ENCODE peak calls at places on chromosomes 4 and X, in ten cellular contexts. O, Y, L, Q, U, D, M, E, N and A are unnamed samples.

GRCh38 chr4:40515398-40516293 is 114.0 kb downstream of the RBM47 start:
- DNase-seq in N (no peak), L (no peak), O (peak; percentile 93), Y (peak; percentile 12), D (peak; percentile 5), M (no peak), Q (peak; percentile 31), U (no peak), E (no peak), A (no peak)

GRCh38 chr4:138035781-138036258 is 206.3 kb downstream of the SLC7A11 start:
- DNase-seq in D (peak; percentile 79), M (peak; percentile 54), N (peak; percentile 53), E (peak; percentile 76), Q (peak; percentile 38), L (no peak), U (no peak), O (peak; percentile 84), Y (peak; percentile 84), A (peak; percentile 50)

GRCh38 chr4:156038772-156039171 is 85.1 kb upstream of the CTSO start:
- DNase-seq in L (no peak), Q (no peak), D (no peak), M (no peak), U (no peak), O (no peak), Y (no peak), N (no peak), E (no peak), A (no peak)

GRCh38 chr4:39900966-39901365 is 76.7 kb downstream of the PDS5A start:
- DNase-seq in M (no peak), E (no peak), O (no peak), Q (no peak), D (peak; percentile 8), N (no peak), U (no peak), Y (no peak), L (no peak), A (no peak)

GRCh38 chr4:3308691-3309090 is 15.9 kb downstream of the RGS12 start:
- DNase-seq in D (no peak), Q (no peak), L (no peak), N (no peak), O (no peak), Y (no peak), M (no peak), U (no peak), E (no peak), A (no peak)

GRCh38 chrX:129716507-129716906 is 22.3 kb upstream of the XPNPEP2 start:
- DNase-seq in E (no peak), Y (no peak), Q (no peak), O (no peak), M (no peak), D (no peak), L (no peak), N (no peak), U (no peak), A (no peak)

GRCh38 chr4:49032440-49033161 is 46.5 kb downstream of the CWH43 start:
- DNase-seq in Q (peak; percentile 6), E (peak; percentile 58), M (peak; percentile 21), Y (peak; percentile 32), O (peak; percentile 30), L (no peak), N (peak; percentile 6), U (no peak), D (peak; percentile 54), A (no peak)

GRCh38 chr4:31905363-31905762 is 1185.2 kb downstream of the PCDH7 start:
- DNase-seq in M (no peak), O (no peak), Q (no peak), L (no peak), U (no peak), D (no peak), E (no peak), N (no peak), Y (no peak), A (no peak)

GRCh38 chr4:47907247-47907646 is 7.1 kb downstream of the NFXL1 start:
- DNase-seq in Y (peak; percentile 25), N (no peak), O (no peak), D (no peak), L (no peak), E (peak; percentile 6), U (no peak), M (no peak), Q (no peak), A (no peak)

GRCh38 chrX:71650333-71650969 is 16.9 kb upstream of the LOC101059915 start:
- DNase-seq in M (no peak), Q (no peak), O (peak; percentile 71), U (no peak), N (no peak), E (no peak), L (no peak), Y (no peak), D (peak; percentile 26), A (no peak)

GRCh38 chr4:185039508-185040273 is 21.4 kb downstream of the HELT start:
- DNase-seq in M (peak; percentile 35), D (peak; percentile 54), U (no peak), N (peak; percentile 62), O (peak; percentile 74), E (peak; percentile 77), L (no peak), Q (peak; percentile 66), Y (peak; percentile 84), A (peak; percentile 16)

GRCh38 chr4:173171098-173171497 is 2.5 kb downstream of the GALNT7 start:
- DNase-seq in D (peak; percentile 56), U (no peak), E (peak; percentile 70), L (no peak), Q (peak; percentile 57), O (no peak), M (peak; percentile 42), N (no peak), Y (peak; percentile 59), A (no peak)

GRCh38 chr4:24042094-24042493 is 152.2 kb upstream of the PPARGC1A start:
- DNase-seq in E (no peak), L (no peak), M (no peak), O (no peak), N (no peak), U (no peak), D (no peak), Y (peak; percentile 95), Q (no peak), A (peak; percentile 88)

GRCh38 chrX:142938793-142939192 is 86.9 kb upstream of the SPANXN4 start:
- DNase-seq in L (no peak), D (no peak), Q (no peak), O (no peak), E (no peak), N (no peak), Y (no peak), M (no peak), U (no peak), A (no peak)

GRCh38 chr4:176205299-176205698 is 9.9 kb upstream of the SPATA4 start:
- DNase-seq in E (no peak), D (no peak), M (no peak), Q (no peak), O (no peak), U (no peak), N (no peak), Y (no peak), L (no peak), A (no peak)

GRCh38 chrX:102840871-102841705 is 96.0 kb upstream of the RAB40AL start:
- DNase-seq in D (peak; percentile 80), M (peak; percentile 26), Q (no peak), N (no peak), Y (peak; percentile 22), L (no peak), E (peak; percentile 63), U (no peak), O (peak; percentile 22), A (no peak)

GRCh38 chr4:7183161-7183560 is 9.2 kb upstream of the SORCS2 start:
- DNase-seq in O (no peak), Q (no peak), U (no peak), N (no peak), Y (no peak), L (no peak), D (no peak), M (no peak), E (no peak), A (no peak)

GRCh38 chrX:18951032-18951431 is 32.9 kb downstream of the PHKA2 start:
- DNase-seq in E (no peak), Q (no peak), N (no peak), L (no peak), O (no peak), Y (no peak), U (no peak), M (no peak), D (no peak), A (no peak)
- TF ChIP-seq CTCF in E (peak; percentile 37), Q (no peak), N (peak; percentile 8), L (no peak), O (no peak), Y (no peak), U (no peak), M (no peak), D (peak; percentile 46), A (no peak)

DNA sequence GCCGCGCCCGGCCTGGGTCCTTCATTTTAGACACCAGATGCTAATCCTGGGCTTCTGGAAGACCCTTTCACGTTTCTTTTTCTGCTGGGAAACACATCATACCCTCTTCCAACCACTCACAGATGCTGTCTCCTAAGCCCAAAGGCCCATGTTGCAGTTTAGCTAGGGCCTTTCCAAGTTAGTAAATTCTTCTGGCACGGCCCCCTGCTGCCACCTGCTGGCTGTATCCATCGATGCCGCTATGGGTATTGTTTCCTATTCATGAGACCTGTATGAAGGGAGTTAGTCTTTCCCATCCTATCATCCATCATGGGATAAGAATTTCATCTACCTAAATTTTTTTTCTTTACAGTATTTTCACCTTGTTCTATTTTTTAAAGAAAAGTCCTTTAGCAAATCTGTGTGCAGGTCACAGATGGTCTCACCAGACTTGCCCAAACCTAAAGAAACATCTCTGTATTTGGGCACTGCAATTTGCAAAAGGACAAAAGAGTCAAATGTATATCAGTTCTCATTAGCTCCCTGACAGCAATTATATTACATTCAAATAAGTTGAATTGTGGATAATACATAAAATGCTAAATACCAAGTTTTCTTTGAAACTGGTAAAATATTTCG is 37.8 kb upstream of the SLC9A7 start:
- DNase-seq in L (peak; percentile 19), Y (peak; percentile 83), M (peak; percentile 57), E (peak; percentile 82), D (peak; percentile 86), O (peak; percentile 78), U (peak; percentile 57), Q (peak; percentile 49), N (peak; percentile 36), A (peak; percentile 22)
- H3K4me3 ChIP-seq in L (no peak overlapping the region), Y (no peak overlapping the region), M (no peak overlapping the region), E (no peak overlapping the region), D (no peak overlapping the region), O (no peak overlapping the region), U (no peak overlapping the region), Q (no peak overlapping the region), N (no peak overlapping the region), A (no peak overlapping the region)

DNA sequence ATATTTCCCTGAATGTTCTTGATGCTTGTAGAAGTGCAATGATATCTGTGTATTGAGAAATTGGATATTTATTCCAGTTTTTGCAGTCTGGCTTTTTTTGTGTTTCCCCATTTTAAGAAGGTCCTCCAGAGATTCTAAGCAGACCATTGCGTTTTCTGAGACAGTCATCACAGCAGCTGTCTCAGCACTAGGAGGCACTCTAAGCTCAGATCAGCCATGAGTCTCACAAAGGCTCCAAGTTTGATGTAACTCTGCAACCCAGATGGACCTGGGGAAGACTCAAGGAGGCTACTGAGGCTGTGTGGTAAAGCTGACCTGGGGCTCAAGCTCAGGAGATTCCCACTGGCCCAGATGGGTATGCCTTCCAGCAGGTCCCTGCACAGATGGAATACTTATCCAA is 89.3 kb upstream of the CYLC1 start:
- DNase-seq in M (no peak), E (no peak), N (no peak), L (no peak), Q (no peak), D (peak; percentile 13), U (no peak), Y (no peak), O (no peak), A (no peak)
- TF ChIP-seq CTCF in M (no peak), E (no peak), N (no peak), L (no peak), Q (no peak), D (peak; percentile 40), U (no peak), Y (no peak), O (no peak), A (no peak)

GRCh38 chr4:182212211-182212761 is 30.9 kb upstream of the TENM3 start:
- DNase-seq in U (no peak), D (no peak), Q (no peak), N (no peak), O (no peak), M (peak; percentile 50), Y (peak; percentile 78), L (no peak), E (no peak), A (no peak)
- H3K4me3 ChIP-seq in U (peak overlapping the region; percentile 10), D (no peak overlapping the region), Q (no peak overlapping the region), N (no peak overlapping the region), O (no peak overlapping the region), M (no peak overlapping the region), Y (peak overlapping the region; percentile 15), L (no peak overlapping the region), E (no peak overlapping the region), A (no peak overlapping the region)